ENCODE peak calls at places on chromosomes 12 and 14, in five cellular contexts. K is HCT116, F is K562, A is H1, J is GM12878. R is an unnamed sample.

GRCh38 chr14:54976316-54976715 is 50.6 kb downstream of the WDHD1 start:
- DNase-seq in F (no peak), K (no peak), A (no peak), J (no peak), R (no peak)

GRCh38 chr14:98163285-98163741 is 1108.7 kb downstream of the BCL11B start:
- DNase-seq in A (no peak), F (no peak), K (no peak), J (no peak), R (no peak)

GRCh38 chr14:103395245-103395644 is 10.0 kb downstream of the MARK3 start:
- DNase-seq in F (no peak), K (no peak), J (no peak), A (no peak), R (no peak)

GRCh38 chr12:66910366-66910974 is 231.6 kb upstream of the GRIP1 start:
- DNase-seq in J (no peak), A (no peak), K (no peak), F (no peak), R (no peak)

GRCh38 chr14:59292028-59292427 is 103.6 kb downstream of the DAAM1 start:
- DNase-seq in A (no peak), J (no peak), K (no peak), F (no peak), R (no peak)

GRCh38 chr12:119841433-119842210 is 35.5 kb downstream of the CIT start:
- DNase-seq in K (no peak), J (no peak), F (no peak), A (no peak), R (no peak)

GRCh38 chr14:58638231-58639205 is 756 bp downstream of the DACT1 start:
- DNase-seq in K (no peak), A (no peak), F (peak; percentile 7), J (no peak), R (peak; percentile 43)

GRCh38 chr14:35932659-35933159 is 106.6 kb downstream of the BRMS1L start:
- DNase-seq in J (peak; percentile 47), A (no peak), F (no peak), K (no peak), R (no peak)

GRCh38 chr12:68499616-68500015 is 111.1 kb upstream of the RAP1B start:
- DNase-seq in F (no peak), J (no peak), K (no peak), A (no peak), R (no peak)

GRCh38 chr14:68384335-68384734 is 408.5 kb downstream of the ZFP36L1 start:
- DNase-seq in K (no peak), A (no peak), J (no peak), F (no peak), R (no peak)

GRCh38 chr14:68621400-68622365 is 171.2 kb downstream of the ZFP36L1 start:
- DNase-seq in J (no peak), K (no peak), F (no peak), A (no peak), R (no peak)

GRCh38 chr12:107355004-107355565 is 261.7 kb upstream of the CRY1 start:
- DNase-seq in F (no peak), K (no peak), J (no peak), A (no peak), R (no peak)

GRCh38 chr14:51844482-51844881 is 15.9 kb upstream of the GNG2 start:
- DNase-seq in J (peak; percentile 78), F (no peak), K (no peak), A (no peak), R (no peak)

GRCh38 chr14:44914849-44915248 is 46.9 kb downstream of the KLHL28 start:
- DNase-seq in K (no peak), A (no peak), F (no peak), J (no peak), R (no peak)

GRCh38 chr12:49296836-49297694 is 2.1 kb downstream of the PRPH start:
- DNase-seq in K (peak; percentile 62), J (no peak), A (no peak), F (peak; percentile 91), R (peak; percentile 80)

GRCh38 chr12:32661706-32662105 is 17.4 kb upstream of the DNM1L start:
- DNase-seq in J (no peak), A (no peak), K (no peak), F (no peak), R (no peak)

GRCh38 chr12:14841761-14842160 is 1.6 kb downstream of the ART4 start:
- DNase-seq in K (no peak), J (no peak), F (no peak), A (no peak), R (no peak)

GRCh38 chr12:19387182-19387581 is 52.1 kb upstream of the AEBP2 start:
- DNase-seq in F (no peak), K (no peak), J (no peak), A (no peak), R (no peak)

GRCh38 chr12:19382563-19382962 is 56.7 kb upstream of the AEBP2 start:
- DNase-seq in J (no peak), K (no peak), A (no peak), F (no peak), R (no peak)

DNA sequence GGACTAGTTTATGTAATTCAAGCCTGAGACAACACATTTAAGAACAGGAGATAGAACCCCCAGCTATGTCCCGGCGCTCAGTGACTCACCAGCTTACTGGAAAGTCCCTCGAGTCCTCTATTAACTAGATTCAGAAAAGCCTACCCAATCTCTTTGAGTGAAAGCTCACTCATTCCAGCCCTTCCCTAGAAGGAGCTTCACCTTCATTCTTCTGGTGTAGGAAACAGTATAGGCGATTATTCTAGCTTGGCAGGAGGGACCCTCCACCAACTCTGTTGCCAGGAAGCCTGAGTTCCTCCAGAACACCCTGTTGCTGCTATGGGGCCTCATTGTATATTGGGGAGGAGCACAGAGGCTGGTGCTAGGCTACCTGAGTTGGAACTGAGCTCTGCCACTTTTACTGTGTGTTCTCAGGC is 57.2 kb upstream of the AEBP2 start:
- DNase-seq in K (no peak), F (no peak), J (peak; percentile 46), A (peak; percentile 13), R (no peak)
- TF ChIP-seq ATF3 in K (no peak), F (no peak), J (no peak), A (no peak), R (no peak)

GRCh38 chr14:95290769-95291440 is 28.8 kb downstream of the CLMN start:
- DNase-seq in A (no peak), J (no peak), F (no peak), K (no peak), R (peak; percentile 42)
- TF ChIP-seq ATF3 in A (no peak), J (no peak), F (no peak), K (no peak), R (no peak)

GRCh38 chr12:69553626-69554248 is 31.5 kb upstream of the CCT2 start:
- DNase-seq in A (no peak), K (no peak), J (no peak), F (peak; percentile 21), R (no peak)
- TF ChIP-seq ATF3 in A (no peak), K (no peak), J (no peak), F (no peak), R (no peak)

GRCh38 chr12:130683811-130684210 is 32.3 kb downstream of the RIMBP2 start:
- DNase-seq in K (no peak), J (no peak), F (no peak), A (no peak), R (no peak)

GRCh38 chr12:130687190-130687589 is 28.9 kb downstream of the RIMBP2 start:
- DNase-seq in F (no peak), J (no peak), K (no peak), A (no peak), R (no peak)

GRCh38 chr12:130685850-130686249 is 30.2 kb downstream of the RIMBP2 start:
- DNase-seq in A (no peak), K (no peak), F (no peak), J (no peak), R (no peak)

GRCh38 chr12:130686511-130686981 is 29.6 kb downstream of the RIMBP2 start:
- DNase-seq in J (no peak), F (no peak), K (no peak), A (no peak), R (no peak)

GRCh38 chr12:130685250-130685649 is 30.8 kb downstream of the RIMBP2 start:
- DNase-seq in A (no peak), J (no peak), F (no peak), K (no peak), R (no peak)
- TF ChIP-seq ATF3 in A (no peak), J (no peak), F (no peak), K (no peak), R (no peak)

GRCh38 chr14:105382343-105383082 is 15.8 kb upstream of the TEX22 start:
- DNase-seq in J (no peak), A (no peak), K (no peak), F (no peak), R (no peak)

GRCh38 chr14:105384041-105384557 is 14.2 kb upstream of the TEX22 start:
- DNase-seq in F (no peak), J (no peak), K (no peak), A (no peak), R (no peak)

GRCh38 chr14:105381446-105382342 is 16.6 kb upstream of the TEX22 start:
- DNase-seq in F (no peak), K (no peak), A (no peak), J (no peak), R (no peak)

GRCh38 chr14:105384605-105385321 is 13.6 kb upstream of the TEX22 start:
- DNase-seq in A (no peak), F (no peak), K (no peak), J (no peak), R (no peak)

GRCh38 chr14:105383083-105383730 is 15.1 kb upstream of the TEX22 start:
- DNase-seq in J (no peak), A (no peak), F (no peak), K (no peak), R (no peak)
- TF ChIP-seq ATF3 in J (no peak), A (no peak), F (no peak), K (no peak), R (no peak)

DNA sequence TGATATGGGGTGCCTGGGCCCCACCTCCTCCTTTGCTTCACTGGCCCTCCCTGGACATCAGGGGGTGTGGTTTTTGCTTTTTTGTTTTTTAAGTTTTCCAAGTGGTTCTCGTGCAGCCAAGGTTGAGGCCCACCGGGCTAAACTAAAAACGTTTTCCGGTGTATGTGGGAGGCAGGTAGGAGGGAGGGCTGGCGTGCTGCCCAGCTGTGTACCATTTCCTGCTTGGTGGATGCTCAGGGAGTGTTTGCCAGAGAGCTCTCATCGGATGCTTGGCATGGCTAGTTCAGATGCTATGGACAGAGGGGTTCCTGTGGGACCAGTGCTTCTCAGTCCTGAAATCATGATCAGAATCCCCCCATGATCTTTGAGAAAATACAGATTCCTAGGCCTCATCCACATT is 246.4 kb downstream of the CACNA1C start:
- DNase-seq in F (no peak), A (no peak), J (no peak), K (no peak), R (no peak)
- TF ChIP-seq ATF3 in F (no peak), A (no peak), J (no peak), K (no peak), R (no peak)

GRCh38 chr14:105909046-105909827 is 382.9 kb downstream of the TMEM121 start:
- DNase-seq in K (no peak), F (no peak), J (no peak), A (no peak), R (no peak)
- TF ChIP-seq ATF3 in K (no peak), F (no peak), J (no peak), A (no peak), R (no peak)

GRCh38 chr14:87133073-87133815 is 859.7 kb downstream of the GALC start:
- DNase-seq in F (no peak), K (no peak), A (no peak), J (no peak), R (no peak)
- TF ChIP-seq ATF3 in F (no peak), K (no peak), A (no peak), J (no peak), R (no peak)

R was measured in WTC11.